ENCODE peak calls at places on chromosomes 13 and 19, in four cellular contexts. Q is SK-N-SH, I is stomach, E is A549. X is an unnamed sample. For H3K4me1, the result is how much of the 10 kb centered on the place peaks cover.

GRCh38 chr19:5121286-5122120 is 152.6 kb downstream of the KDM4B start:
- DNase-seq in Q (no peak), I (no peak), E (no peak), X (no peak)

GRCh38 chr19:32336259-32337111 is 8.9 kb upstream of the ZNF507 start:
- DNase-seq in Q (no peak), I (no peak), E (peak), X (no peak)

GRCh38 chr19:2532252-2533071 is 56.5 kb downstream of the GADD45B start:
- DNase-seq in Q (no peak), I (no peak), E (peak), X (no peak)

GRCh38 chr19:15291089-15291488 is 41.2 kb downstream of the BRD4 start:
- DNase-seq in Q (no peak), I (no peak), E (no peak), X (no peak)

GRCh38 chr13:71602327-71602726 is 264.7 kb downstream of the DACH1 start:
- DNase-seq in Q (no peak), I (no peak), E (no peak), X (no peak)

GRCh38 chr19:49889038-49889686 is 7.5 kb downstream of the IL4I1 start:
- DNase-seq in Q (no peak), I (no peak), E (no peak), X (no peak)

GRCh38 chr19:17687857-17688784 is at the start of gene UNC13A:
- DNase-seq in Q (peak), I (peak), E (peak), X (peak)

GRCh38 chr13:97445504-97446187 is 11.7 kb downstream of the RAP2A start:
- DNase-seq in Q (no peak), I (no peak), E (no peak), X (no peak)

GRCh38 chr13:31201341-31202024 is 1.7 kb downstream of the B3GLCT start:
- DNase-seq in Q (peak), I (no peak), E (no peak), X (no peak)

GRCh38 chr19:10677796-10678195 is 23.4 kb upstream of the QTRT1 start:
- DNase-seq in Q (no peak), I (peak), E (no peak), X (no peak)

GRCh38 chr19:49430678-49431329 is 5.6 kb downstream of the GFY start:
- DNase-seq in Q (peak), I (no peak), E (peak), X (no peak)

GRCh38 chr13:110152351-110152750 is 154.6 kb downstream of the COL4A1 start:
- DNase-seq in Q (no peak), I (no peak), E (no peak), X (no peak)

GRCh38 chr13:102286326-102286725 is 115.5 kb downstream of the FGF14 start:
- DNase-seq in Q (no peak), I (no peak), E (peak), X (no peak)

GRCh38 chr19:40594251-40594650 is 6.9 kb upstream of the LTBP4 start:
- DNase-seq in Q (peak), I (no peak), E (no peak), X (no peak)
- H3K4me1 ChIP-seq in Q (under half), I (under half), E (under half), X (under half)

DNA sequence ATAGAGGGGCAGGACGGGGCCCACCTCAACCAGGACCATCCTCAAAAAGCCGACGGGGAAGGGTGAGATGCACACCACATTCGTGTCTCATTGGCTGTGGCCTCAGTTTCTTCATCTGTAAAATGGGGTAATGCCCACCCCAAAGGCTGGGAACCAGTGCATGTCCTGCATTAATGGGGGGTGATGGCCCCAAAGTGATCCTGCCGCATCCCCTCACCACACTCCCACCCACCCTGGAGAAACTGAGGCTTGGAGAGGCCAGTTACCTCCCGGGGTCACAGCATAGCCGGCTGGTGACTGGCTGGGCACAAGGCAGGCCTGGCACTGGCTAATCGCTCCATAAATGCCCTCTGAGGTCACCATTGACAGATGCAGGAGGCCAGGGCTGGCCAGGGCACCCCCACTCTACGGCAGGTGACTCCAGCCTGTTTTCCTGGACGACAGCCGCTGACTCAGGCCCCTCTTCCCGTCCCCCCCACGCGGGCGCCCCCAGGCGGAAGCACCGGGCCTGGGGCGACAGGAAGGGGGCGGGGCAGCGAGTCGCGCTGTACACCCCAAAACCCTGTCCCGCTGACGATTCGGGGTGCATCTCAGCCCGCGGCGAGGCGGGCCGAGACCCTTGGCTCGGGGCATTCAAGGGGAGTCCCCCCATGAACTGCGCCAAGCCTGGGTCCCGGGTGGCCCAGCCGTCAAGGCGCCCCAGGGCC is 483 bp upstream of the MIDN start:
- DNase-seq in Q (peak), I (peak), E (peak), X (peak)
- TF ChIP-seq EP300 in Q (no peak), I (peak), E (no peak), X (peak)

GRCh38 chr19:45216677-45217076 is 28.5 kb downstream of the EXOC3L2 start:
- DNase-seq in Q (no peak), I (no peak), E (no peak), X (no peak)

GRCh38 chr19:45217193-45217956 is 27.8 kb downstream of the EXOC3L2 start:
- DNase-seq in Q (peak), I (no peak), E (no peak), X (peak)

GRCh38 chr19:45215391-45216191 is 29.6 kb downstream of the EXOC3L2 start:
- DNase-seq in Q (peak), I (peak), E (no peak), X (peak)

GRCh38 chr19:45213031-45213430 is 32.2 kb downstream of the EXOC3L2 start:
- DNase-seq in Q (peak), I (no peak), E (no peak), X (no peak)

GRCh38 chr19:45211751-45212381 is 33.3 kb downstream of the BLOC1S3 start:
- DNase-seq in Q (peak), I (peak), E (no peak), X (peak)
- H3K4me1 ChIP-seq in Q (under half), I (under half), E (under half), X (under half)

GRCh38 chr19:7652061-7652641 is 15.2 kb downstream of the STXBP2 start:
- DNase-seq in Q (peak), I (peak), E (peak), X (peak)
- TF ChIP-seq EP300 in Q (no peak), I (no peak), E (no peak), X (no peak)

DNA sequence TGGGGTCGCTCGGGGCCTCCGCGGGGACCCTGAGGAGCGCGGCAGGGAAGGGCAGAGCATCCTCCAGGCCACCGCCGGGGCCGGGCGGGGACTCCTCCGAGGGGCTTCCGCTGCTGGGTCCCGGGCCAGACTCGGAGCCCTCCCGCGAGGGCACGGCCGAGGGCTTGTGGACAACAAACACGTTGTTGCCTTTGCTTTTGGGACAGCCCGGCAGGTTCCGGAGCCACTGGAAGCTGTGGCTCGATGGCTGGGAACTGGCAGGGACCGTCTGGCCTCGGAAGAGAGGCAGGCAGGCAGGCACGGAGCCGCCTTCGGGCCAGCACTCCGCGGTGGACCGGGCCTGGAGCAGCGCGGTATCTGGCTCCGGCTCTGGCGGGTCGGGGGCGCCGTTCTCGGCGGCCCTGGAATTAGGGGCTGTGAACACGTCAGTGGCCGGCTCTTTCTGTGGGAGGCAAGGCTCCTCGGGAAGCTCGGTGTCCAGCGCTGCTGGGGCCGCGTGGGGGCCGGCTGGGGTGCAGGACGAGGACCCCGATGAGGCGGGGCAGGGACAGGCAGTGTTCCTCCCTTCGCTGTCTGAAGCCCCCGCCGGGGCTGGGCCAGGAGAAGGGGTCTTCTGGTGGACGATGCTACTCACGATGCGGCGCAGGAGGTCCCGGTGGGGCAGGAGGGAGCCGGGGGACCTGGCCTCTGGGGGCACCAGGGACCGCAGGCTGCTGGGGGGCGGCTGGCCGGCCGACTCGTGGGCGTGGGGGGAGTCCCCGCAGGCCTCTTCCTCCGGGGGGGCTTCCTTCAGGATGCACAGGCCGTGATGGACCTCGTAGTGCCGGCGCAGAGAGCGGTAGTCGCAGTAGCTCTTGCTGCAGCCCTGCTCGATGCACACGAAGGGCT is 27.6 kb downstream of the ZNF541 start:
- DNase-seq in Q (no peak), I (no peak), E (no peak), X (peak)
- H3K4me1 ChIP-seq in Q (under half), I (under half), E (under half), X (under half)

X was measured in upper lobe of left lung.